ENCODE peak calls at places on chromosomes 6 and 20, in five cellular contexts. One of them, this sample, is unnamed.

GRCh38 chr6:128605961-128606360 is 85.6 kb upstream of the PTPRK start:
- DNase-seq in stomach: no peak
- DNase-seq in HepG2: no peak
- DNase-seq in prostate gland: peak
- DNase-seq in HCT116: no peak
- DNase-seq in this sample: no peak

GRCh38 chr20:50242863-50243609 is 52.4 kb downstream of the CEBPB start:
- DNase-seq in HepG2: peak
- DNase-seq in prostate gland: peak
- DNase-seq in HCT116: peak
- DNase-seq in stomach: peak
- DNase-seq in this sample: no peak

GRCh38 chr6:17986656-17987575 is 519 bp downstream of the KIF13A start:
- DNase-seq in HepG2: peak
- DNase-seq in stomach: peak
- DNase-seq in prostate gland: peak
- DNase-seq in HCT116: no peak
- DNase-seq in this sample: no peak

GRCh38 chr6:34986845-34987246 is 97.8 kb downstream of the ANKS1A start:
- DNase-seq in HCT116: peak
- DNase-seq in HepG2: peak
- DNase-seq in prostate gland: peak
- DNase-seq in stomach: peak
- DNase-seq in this sample: peak

GRCh38 chr6:24191346-24191745 is 65.3 kb downstream of the NRSN1 start:
- DNase-seq in HCT116: no peak
- DNase-seq in stomach: no peak
- DNase-seq in prostate gland: no peak
- DNase-seq in HepG2: no peak
- DNase-seq in this sample: no peak

GRCh38 chr6:37048851-37049734 is 43.6 kb downstream of the FGD2 start:
- DNase-seq in stomach: peak
- DNase-seq in prostate gland: peak
- DNase-seq in HepG2: no peak
- DNase-seq in HCT116: no peak
- DNase-seq in this sample: no peak

GRCh38 chr6:63351995-63352586 is 32.3 kb upstream of the LGSN start:
- DNase-seq in prostate gland: no peak
- DNase-seq in HCT116: peak
- DNase-seq in HepG2: peak
- DNase-seq in stomach: no peak
- DNase-seq in this sample: no peak

GRCh38 chr6:92967352-92967751 is 452.0 kb downstream of the EPHA7 start:
- DNase-seq in HepG2: no peak
- DNase-seq in stomach: no peak
- DNase-seq in prostate gland: no peak
- DNase-seq in HCT116: no peak
- DNase-seq in this sample: no peak

GRCh38 chr6:166598441-166599138 is 12.1 kb upstream of the RAMACL start:
- DNase-seq in stomach: no peak
- DNase-seq in HCT116: no peak
- DNase-seq in prostate gland: no peak
- DNase-seq in HepG2: no peak
- DNase-seq in this sample: no peak

GRCh38 chr6:38638941-38639497 is 710 bp downstream of the BTBD9 start:
- DNase-seq in HCT116: peak
- DNase-seq in prostate gland: no peak
- DNase-seq in stomach: peak
- DNase-seq in HepG2: peak
- DNase-seq in this sample: peak

GRCh38 chr20:33897313-33897912 is 86.3 kb downstream of the CHMP4B start:
- DNase-seq in HepG2: no peak
- DNase-seq in stomach: no peak
- DNase-seq in prostate gland: no peak
- DNase-seq in HCT116: peak
- DNase-seq in this sample: no peak

GRCh38 chr20:34986311-34987287 is 30.9 kb downstream of the MYH7B start:
- DNase-seq in HepG2: no peak
- DNase-seq in prostate gland: no peak
- DNase-seq in HCT116: no peak
- DNase-seq in stomach: no peak
- DNase-seq in this sample: no peak

GRCh38 chr20:22384978-22385377 is 199.4 kb downstream of the FOXA2 start:
- DNase-seq in stomach: no peak
- DNase-seq in prostate gland: no peak
- DNase-seq in HCT116: no peak
- DNase-seq in HepG2: peak
- DNase-seq in this sample: no peak

GRCh38 chr6:13331516-13332348 is 3.4 kb upstream of the TBC1D7 start:
- DNase-seq in HCT116: peak
- DNase-seq in HepG2: peak
- DNase-seq in prostate gland: peak
- DNase-seq in stomach: no peak
- DNase-seq in this sample: no peak

GRCh38 chr6:55980627-55981211 is 105.3 kb upstream of the BMP5 start:
- DNase-seq in HepG2: peak
- DNase-seq in HCT116: peak
- DNase-seq in stomach: no peak
- DNase-seq in prostate gland: peak
- DNase-seq in this sample: no peak

GRCh38 chr6:74073896-74074295 is 377.9 kb downstream of the CD109 start:
- DNase-seq in HCT116: no peak
- DNase-seq in HepG2: no peak
- DNase-seq in stomach: no peak
- DNase-seq in prostate gland: no peak
- DNase-seq in this sample: no peak

GRCh38 chr20:57866250-57867106 is 156.7 kb upstream of the PMEPA1 start:
- DNase-seq in HepG2: no peak
- DNase-seq in HCT116: no peak
- DNase-seq in prostate gland: no peak
- DNase-seq in stomach: no peak
- DNase-seq in this sample: no peak

GRCh38 chr6:137654365-137654981 is 160.3 kb upstream of the OLIG3 start:
- DNase-seq in HCT116: no peak
- DNase-seq in prostate gland: no peak
- DNase-seq in HepG2: no peak
- DNase-seq in stomach: no peak
- DNase-seq in this sample: no peak

GRCh38 chr6:116877743-116878142 is 701 bp downstream of the RFX6 start:
- DNase-seq in prostate gland: no peak
- DNase-seq in HCT116: no peak
- DNase-seq in HepG2: no peak
- DNase-seq in stomach: no peak
- DNase-seq in this sample: no peak

GRCh38 chr6:166905013-166905412 is 51.3 kb downstream of the RNASET2 start:
- DNase-seq in HCT116: no peak
- DNase-seq in HepG2: no peak
- DNase-seq in stomach: no peak
- DNase-seq in prostate gland: no peak
- DNase-seq in this sample: no peak

GRCh38 chr6:72760130-72760793 is 138.4 kb downstream of the KCNQ5 start:
- DNase-seq in HCT116: no peak
- DNase-seq in stomach: no peak
- DNase-seq in prostate gland: peak
- DNase-seq in HepG2: no peak
- DNase-seq in this sample: no peak

GRCh38 chr20:16363832-16364687 is 209.2 kb downstream of the KIF16B start:
- DNase-seq in HCT116: no peak
- DNase-seq in stomach: no peak
- DNase-seq in HepG2: no peak
- DNase-seq in prostate gland: no peak
- DNase-seq in this sample: no peak

DNA sequence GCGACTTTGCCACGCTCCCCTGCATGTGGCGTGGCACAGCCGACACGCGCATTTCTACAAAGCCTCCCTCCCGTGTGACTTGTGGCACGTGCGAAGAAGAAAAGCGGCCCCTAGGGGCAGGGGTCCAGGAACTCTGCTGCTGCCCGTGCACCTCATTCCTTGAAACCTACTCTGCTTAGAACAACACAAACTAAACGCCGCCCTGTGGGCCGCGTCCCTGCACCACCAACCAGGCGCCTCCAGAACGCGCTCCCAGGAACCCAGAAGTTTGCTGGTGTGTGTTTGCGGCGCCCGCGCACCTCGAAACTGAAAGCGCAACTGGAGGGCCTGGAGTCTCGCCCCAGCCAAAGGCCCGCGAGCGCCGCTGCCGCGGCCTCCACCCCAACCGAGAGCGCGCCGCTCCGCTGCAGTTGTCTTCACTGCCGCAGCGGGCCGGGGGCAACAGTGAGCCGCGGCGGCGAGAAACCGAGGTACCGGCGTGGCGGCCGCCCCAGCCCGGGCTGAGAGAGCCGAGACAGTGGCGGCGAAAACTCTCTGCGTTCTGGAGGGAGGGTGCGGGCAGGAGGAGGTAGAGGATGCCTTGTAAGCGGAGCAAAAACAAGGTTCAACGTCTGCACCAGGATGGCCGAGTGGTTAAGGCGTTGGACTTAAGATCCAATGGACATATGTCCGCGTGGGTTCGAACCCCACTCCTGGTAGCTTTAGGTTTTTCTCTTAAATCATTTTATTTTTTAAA is 65.8 kb downstream of the STX11 start:
- DNase-seq in stomach: peak
- DNase-seq in HCT116: peak
- DNase-seq in prostate gland: peak
- DNase-seq in HepG2: peak
- DNase-seq in this sample: peak
- TF ChIP-seq POLR2A in stomach: no peak
- TF ChIP-seq POLR2A in HCT116: no peak
- TF ChIP-seq POLR2A in prostate gland: peak
- TF ChIP-seq POLR2A in HepG2: peak
- TF ChIP-seq POLR2A in this sample: peak

GRCh38 chr6:16540804-16541752 is 220.2 kb downstream of the ATXN1 start:
- DNase-seq in HepG2: no peak
- DNase-seq in prostate gland: no peak
- DNase-seq in HCT116: no peak
- DNase-seq in stomach: no peak
- DNase-seq in this sample: no peak
- TF ChIP-seq POLR2AphosphoS5 in HepG2: no peak
- TF ChIP-seq POLR2AphosphoS5 in prostate gland: no peak
- TF ChIP-seq POLR2AphosphoS5 in HCT116: no peak
- TF ChIP-seq POLR2AphosphoS5 in stomach: no peak
- TF ChIP-seq POLR2AphosphoS5 in this sample: no peak

DNA sequence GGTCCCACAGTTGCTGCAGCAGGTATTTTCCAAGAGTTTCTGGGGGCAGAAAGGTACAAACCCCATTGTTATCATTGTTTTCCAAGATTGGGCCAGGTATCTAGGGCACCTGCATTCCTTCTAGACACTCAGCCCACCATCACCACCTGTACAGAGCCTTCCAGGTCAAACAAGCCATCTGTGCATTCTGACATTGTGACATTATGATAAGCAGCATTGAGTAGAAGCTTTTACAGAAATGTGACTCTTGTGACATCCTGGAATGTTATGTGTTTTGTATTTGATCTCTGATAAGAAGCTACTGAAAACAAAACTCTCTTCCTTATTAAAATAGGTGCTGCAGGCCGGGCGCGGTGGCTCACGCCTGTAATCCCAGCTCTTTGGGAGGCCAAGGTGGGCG is 128.1 kb upstream of the CCN2 start:
- DNase-seq in HCT116: no peak
- DNase-seq in stomach: no peak
- DNase-seq in prostate gland: no peak
- DNase-seq in HepG2: no peak
- DNase-seq in this sample: no peak
- TF ChIP-seq POLR2A in HCT116: no peak
- TF ChIP-seq POLR2A in stomach: no peak
- TF ChIP-seq POLR2A in prostate gland: no peak
- TF ChIP-seq POLR2A in HepG2: no peak
- TF ChIP-seq POLR2A in this sample: no peak

DNA sequence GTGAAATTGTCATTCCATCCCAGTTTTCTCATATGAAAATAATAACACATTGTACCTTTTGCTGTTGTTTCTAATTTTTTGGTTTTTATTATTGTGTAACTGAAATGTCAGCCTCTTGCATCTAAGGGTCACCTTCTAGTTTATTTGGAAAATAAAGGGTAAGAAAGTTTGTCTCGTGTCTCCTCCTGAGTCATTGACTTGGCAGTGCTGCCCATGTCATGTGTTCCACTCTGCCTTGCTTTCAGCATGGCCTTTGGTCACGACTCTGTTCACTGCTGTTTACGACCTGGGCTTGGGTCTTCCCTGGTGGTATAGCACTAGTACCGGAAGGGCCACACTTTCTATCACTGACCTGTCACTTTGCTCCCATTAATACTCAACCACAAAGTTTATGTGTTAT is 171.4 kb upstream of the RSPO3 start:
- DNase-seq in HCT116: no peak
- DNase-seq in stomach: no peak
- DNase-seq in prostate gland: no peak
- DNase-seq in HepG2: no peak
- DNase-seq in this sample: no peak
- TF ChIP-seq POLR2AphosphoS5 in HCT116: no peak
- TF ChIP-seq POLR2AphosphoS5 in stomach: no peak
- TF ChIP-seq POLR2AphosphoS5 in prostate gland: peak
- TF ChIP-seq POLR2AphosphoS5 in HepG2: no peak
- TF ChIP-seq POLR2AphosphoS5 in this sample: no peak

GRCh38 chr6:145208474-145208873 is 526.8 kb downstream of the EPM2A start:
- DNase-seq in stomach: no peak
- DNase-seq in prostate gland: no peak
- DNase-seq in HCT116: no peak
- DNase-seq in HepG2: no peak
- DNase-seq in this sample: no peak
- TF ChIP-seq POLR2A in stomach: no peak
- TF ChIP-seq POLR2A in prostate gland: no peak
- TF ChIP-seq POLR2A in HCT116: no peak
- TF ChIP-seq POLR2A in HepG2: no peak
- TF ChIP-seq POLR2A in this sample: no peak

GRCh38 chr6:11270030-11271027 is 37.9 kb upstream of the NEDD9 start:
- DNase-seq in prostate gland: no peak
- DNase-seq in HepG2: peak
- DNase-seq in stomach: no peak
- DNase-seq in HCT116: no peak
- DNase-seq in this sample: no peak
- TF ChIP-seq POLR2AphosphoS5 in prostate gland: peak
- TF ChIP-seq POLR2AphosphoS5 in HepG2: no peak
- TF ChIP-seq POLR2AphosphoS5 in stomach: no peak
- TF ChIP-seq POLR2AphosphoS5 in HCT116: no peak
- TF ChIP-seq POLR2AphosphoS5 in this sample: no peak

DNA sequence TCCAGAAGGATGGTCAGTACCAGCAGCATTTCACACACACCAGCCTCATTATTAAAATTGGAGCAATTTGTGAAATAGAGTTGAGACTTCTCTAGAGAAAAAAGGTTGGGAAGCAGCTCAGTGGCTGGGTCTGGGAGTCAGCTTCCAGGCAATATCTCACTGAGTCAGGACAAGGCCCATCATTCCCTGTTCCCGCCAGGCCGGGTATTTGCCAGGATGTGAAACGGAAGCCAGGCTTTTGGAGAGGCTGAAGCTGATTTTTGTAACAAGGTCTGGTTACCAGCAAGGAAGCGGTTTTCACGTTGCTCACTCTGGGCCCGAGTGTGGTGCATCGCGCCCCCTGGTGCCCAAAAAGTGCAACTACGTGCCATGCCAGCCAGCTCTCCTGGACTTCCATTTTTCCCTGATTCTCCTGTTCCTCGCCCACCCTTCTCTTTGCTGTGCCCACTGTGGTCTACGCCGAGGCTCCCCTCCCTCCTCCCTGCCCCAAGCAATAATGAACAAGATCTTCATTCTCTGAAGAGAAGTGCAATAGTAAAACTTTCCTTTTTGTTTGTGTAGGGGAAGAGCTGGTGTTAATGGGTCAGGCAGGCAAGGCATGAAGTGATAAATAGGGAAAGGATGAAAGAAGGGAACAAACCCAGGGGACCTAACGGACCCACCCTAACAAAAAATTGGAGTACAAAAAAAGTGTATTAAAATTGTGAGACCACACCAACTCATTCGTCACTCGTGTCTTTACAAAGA is 67.1 kb downstream of the ZBTB2 start:
- DNase-seq in stomach: peak
- DNase-seq in HepG2: peak
- DNase-seq in prostate gland: peak
- DNase-seq in HCT116: peak
- DNase-seq in this sample: peak
- TF ChIP-seq POLR2A in stomach: no peak
- TF ChIP-seq POLR2A in HepG2: no peak
- TF ChIP-seq POLR2A in prostate gland: no peak
- TF ChIP-seq POLR2A in HCT116: no peak
- TF ChIP-seq POLR2A in this sample: no peak